ENCODE peak calls at places on chromosomes 12 and 14, in five cellular contexts. O is IMR-90, I is H1, Z is mesenchymal stem cell, J is H9. A is an unnamed sample. For H3K79me1, the result is how much of the 10 kb centered on the place peaks cover.

GRCh38 chr12:105554223-105554678 is 223.8 kb downstream of the C12orf75 start:
- DNase-seq in O (no peak), I (no peak), Z (no peak), J (no peak), A (peak)

GRCh38 chr12:116525418-116526001 is 33.7 kb upstream of the MAP1LC3B2 start:
- DNase-seq in O (peak), I (no peak), Z (peak), J (no peak), A (no peak)

GRCh38 chr14:31881531-31882310 is 195.4 kb upstream of the ARHGAP5 start:
- DNase-seq in O (peak), I (no peak), Z (no peak), J (no peak), A (no peak)

GRCh38 chr14:55297611-55298323 is 26.5 kb downstream of the FBXO34 start:
- DNase-seq in O (no peak), I (no peak), Z (no peak), J (no peak), A (no peak)

GRCh38 chr14:91277546-91278382 is 33.3 kb upstream of the GPR68 start:
- DNase-seq in O (no peak), I (no peak), Z (no peak), J (no peak), A (no peak)

GRCh38 chr12:53561590-53561953 is 54.3 kb upstream of the NPFF start:
- DNase-seq in O (peak), I (no peak), Z (peak), J (no peak), A (no peak)

GRCh38 chr12:63498239-63498638 is 170.1 kb downstream of the DPY19L2 start:
- DNase-seq in O (no peak), I (no peak), Z (no peak), J (no peak), A (no peak)

GRCh38 chr12:58425481-58426392 is 484.4 kb downstream of the ATP23 start:
- DNase-seq in O (peak), I (no peak), Z (peak), J (peak), A (peak)

GRCh38 chr12:46148706-46149463 is 120.0 kb downstream of the SLC38A1 start:
- DNase-seq in O (no peak), I (no peak), Z (no peak), J (no peak), A (no peak)

GRCh38 chr12:46152456-46152855 is 116.4 kb downstream of the SLC38A1 start:
- DNase-seq in O (no peak), I (no peak), Z (no peak), J (no peak), A (no peak)

GRCh38 chr12:46149905-46150304 is 118.9 kb downstream of the SLC38A1 start:
- DNase-seq in O (no peak), I (no peak), Z (no peak), J (no peak), A (no peak)

GRCh38 chr12:46153267-46153872 is 115.5 kb downstream of the SLC38A1 start:
- DNase-seq in O (peak), I (no peak), Z (peak), J (no peak), A (no peak)

DNA sequence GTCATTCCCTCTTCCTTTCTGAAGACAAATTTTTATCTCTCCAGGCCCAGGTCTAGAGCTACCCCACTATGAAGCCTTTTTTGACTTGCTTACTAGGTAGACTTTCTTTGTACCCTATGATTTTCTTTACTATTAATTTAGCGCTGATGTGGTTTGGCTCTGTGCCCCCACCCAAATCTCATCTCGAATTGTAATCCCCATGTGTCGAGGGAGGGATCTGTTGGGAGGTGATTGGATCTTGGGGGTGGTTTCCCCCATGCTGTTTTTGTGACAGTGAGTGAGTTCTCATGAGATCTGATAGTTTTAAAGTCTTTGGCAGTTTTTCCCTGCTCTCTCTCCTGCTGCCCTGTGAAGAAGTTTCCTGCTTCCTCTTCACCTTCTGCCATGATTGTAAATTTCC is 118.1 kb downstream of the SLC38A1 start:
- DNase-seq in O (no peak), I (no peak), Z (no peak), J (no peak), A (no peak)
- H2BK15ac ChIP-seq in O (no peak), I (no peak), Z (no peak), J (no peak), A (no peak)

GRCh38 chr12:89325495-89325894 is 26.8 kb downstream of the DUSP6 start:
- DNase-seq in O (no peak), I (no peak), Z (no peak), J (no peak), A (no peak)

GRCh38 chr12:89326260-89327040 is 25.9 kb downstream of the DUSP6 start:
- DNase-seq in O (no peak), I (no peak), Z (peak), J (no peak), A (peak)

GRCh38 chr12:89324437-89324836 is 27.9 kb downstream of the DUSP6 start:
- DNase-seq in O (no peak), I (no peak), Z (no peak), J (no peak), A (no peak)

GRCh38 chr12:89328483-89329030 is 23.7 kb downstream of the DUSP6 start:
- DNase-seq in O (no peak), I (no peak), Z (no peak), J (no peak), A (no peak)

GRCh38 chr12:89327477-89328094 is 24.7 kb downstream of the DUSP6 start:
- DNase-seq in O (no peak), I (no peak), Z (no peak), J (no peak), A (no peak)
- H3K18ac ChIP-seq in O (no peak), I (no peak), Z (peak), J (no peak), A (no peak)

DNA sequence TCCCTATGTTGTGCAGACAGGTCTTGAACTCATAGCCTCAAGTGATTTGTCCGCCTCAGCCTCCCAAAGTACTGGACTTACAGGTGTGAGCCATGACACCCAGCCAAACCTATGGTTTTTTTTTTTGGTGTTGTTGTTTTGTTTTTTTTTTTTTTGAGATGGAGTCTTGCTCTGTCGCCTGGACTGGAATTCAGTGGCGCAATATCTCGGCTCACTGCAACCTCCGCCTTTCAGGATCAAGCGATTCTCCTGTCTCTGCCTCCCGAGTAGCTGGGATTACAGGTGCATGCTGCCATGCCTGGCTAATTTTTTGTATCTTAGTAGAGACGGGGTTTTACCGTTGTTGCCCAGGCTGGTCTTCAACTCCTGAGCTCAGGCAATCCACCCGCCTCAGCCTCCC is 11.3 kb upstream of the RCOR1 start:
- DNase-seq in O (no peak), I (no peak), Z (no peak), J (no peak), A (no peak)
- H3K79me1 ChIP-seq in O (under half), I (under half), Z (under half), J (under half), A (under half)

DNA sequence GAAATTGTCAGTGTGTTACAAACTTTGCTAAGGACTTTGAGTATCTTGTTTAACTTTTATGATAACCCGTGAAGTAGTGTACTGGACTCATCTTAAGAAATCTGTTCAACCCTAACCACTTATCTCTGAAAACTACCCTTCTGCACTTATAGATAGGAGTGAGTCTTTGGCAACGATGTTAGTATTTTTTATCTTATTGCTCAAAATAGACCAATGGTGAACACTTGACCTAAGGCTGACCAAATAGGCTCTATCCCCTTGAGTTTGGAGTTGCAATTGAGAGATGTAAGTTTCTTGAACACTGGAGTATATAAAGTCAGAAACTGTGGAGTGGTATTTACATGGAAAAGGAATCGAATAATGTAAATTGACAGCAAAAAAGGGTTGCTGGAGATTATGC is 786.1 kb downstream of the TMTC2 start:
- DNase-seq in O (no peak), I (no peak), Z (no peak), J (no peak), A (no peak)
- H2BK15ac ChIP-seq in O (no peak), I (no peak), Z (no peak), J (no peak), A (no peak)